ENCODE peak calls at places on chromosome 16, in four cellular contexts. D is fibroblast of mammary gland, X is Peyer's patch, I is cardiac fibroblast. C is an unnamed sample.

GRCh38 chr16:17515421-17516210 is 44.9 kb upstream of the XYLT1 start:
- DNase-seq in D (peak), I (peak), X (no peak), C (peak)

GRCh38 chr16:27924411-27925118 is 138.9 kb downstream of the GSG1L start:
- DNase-seq in I (no peak), X (no peak), D (peak), C (peak)

GRCh38 chr16:71542377-71542776 is 16.2 kb downstream of the CHST4 start:
- DNase-seq in X (peak), I (peak), D (peak), C (peak)

GRCh38 chr16:58329147-58329546 is 34.3 kb upstream of the PRSS54 start:
- DNase-seq in X (no peak), D (peak), I (peak), C (peak)

GRCh38 chr16:8739989-8740704 is 57.3 kb downstream of the TMEM186 start:
- DNase-seq in D (no peak), I (no peak), X (no peak), C (no peak)

GRCh38 chr16:49750341-49751011 is 105.4 kb downstream of the ZNF423 start:
- DNase-seq in D (no peak), I (peak), X (no peak), C (peak)

GRCh38 chr16:1823821-1824220 is 2.8 kb downstream of the HAGH start:
- DNase-seq in X (no peak), D (peak), I (peak), C (peak)

GRCh38 chr16:80466024-80466986 is 74.5 kb upstream of the DYNLRB2 start:
- DNase-seq in I (peak), X (peak), D (peak), C (peak)

GRCh38 chr16:70757183-70757582 is 43.8 kb downstream of the VAC14 start:
- DNase-seq in I (no peak), D (no peak), X (no peak), C (no peak)

GRCh38 chr16:16143038-16143763 is 80.1 kb downstream of the ABCC6 start:
- DNase-seq in I (no peak), D (no peak), X (peak), C (no peak)

GRCh38 chr16:17831330-17831729 is 360.6 kb upstream of the XYLT1 start:
- DNase-seq in D (peak), I (no peak), X (no peak), C (no peak)

GRCh38 chr16:66902648-66903543 is 15.8 kb downstream of the CDH16 start:
- DNase-seq in I (no peak), X (no peak), D (no peak), C (no peak)

GRCh38 chr16:78364501-78364900 is 265.0 kb downstream of the WWOX start:
- DNase-seq in I (no peak), X (no peak), D (no peak), C (no peak)

GRCh38 chr16:81409016-81409556 is 35.5 kb upstream of the CMIP start:
- DNase-seq in D (no peak), X (no peak), I (no peak), C (no peak)

GRCh38 chr16:66695935-66696668 is 441 bp downstream of the CMTM4 start:
- DNase-seq in D (no peak), X (no peak), I (no peak), C (no peak)

GRCh38 chr16:85611455-85612190 is 1.5 kb upstream of the GSE1 start:
- DNase-seq in D (peak), X (peak), I (peak), C (peak)

GRCh38 chr16:23257682-23258081 is 44.4 kb upstream of the SCNN1B start:
- DNase-seq in D (no peak), X (no peak), I (no peak), C (no peak)

GRCh38 chr16:86061318-86061695 is 162.3 kb downstream of the IRF8 start:
- DNase-seq in I (no peak), X (no peak), D (no peak), C (no peak)

GRCh38 chr16:53458623-53459022 is 24.4 kb downstream of the RBL2 start:
- DNase-seq in I (no peak), D (no peak), X (no peak), C (no peak)

GRCh38 chr16:3578121-3578520 is 918 bp upstream of the NLRC3 start:
- DNase-seq in X (peak), I (no peak), D (no peak), C (no peak)

GRCh38 chr16:70782237-70782636 is 18.7 kb downstream of the VAC14 start:
- DNase-seq in X (no peak), D (no peak), I (no peak), C (no peak)

GRCh38 chr16:22194707-22195444 is 11.2 kb upstream of the EEF2K start:
- DNase-seq in I (no peak), D (no peak), X (no peak), C (no peak)

GRCh38 chr16:12119562-12119961 is 143.0 kb downstream of the SNX29 start:
- DNase-seq in I (peak), D (no peak), X (no peak), C (peak)

GRCh38 chr16:77043076-77043475 is 147.9 kb upstream of the MON1B start:
- DNase-seq in D (peak), I (peak), X (no peak), C (peak)

GRCh38 chr16:79628501-79628975 is 28.0 kb upstream of the MAF start:
- DNase-seq in I (no peak), X (no peak), D (peak), C (no peak)

GRCh38 chr16:76241735-76242134 is 35.5 kb upstream of the CNTNAP4 start:
- DNase-seq in X (no peak), I (no peak), D (no peak), C (no peak)

GRCh38 chr16:11615756-11616447 is 29.2 kb upstream of the LITAF start:
- DNase-seq in D (no peak), X (no peak), I (no peak), C (no peak)

GRCh38 chr16:11806721-11807120 is 9.7 kb upstream of the ZC3H7A start:
- DNase-seq in X (no peak), D (peak), I (peak), C (no peak)

GRCh38 chr16:23597003-23597756 is 1.1 kb upstream of the NDUFAB1 start:
- DNase-seq in D (peak), X (peak), I (peak), C (no peak)

GRCh38 chr16:35298460-35299243 is 1839.2 kb downstream of the TP53TG3F start:
- DNase-seq in X (no peak), I (no peak), D (no peak), C (no peak)

GRCh38 chr16:30582611-30583340 is 2.7 kb downstream of the ZNF785 start:
- DNase-seq in I (no peak), D (no peak), X (no peak), C (no peak)

GRCh38 chr16:35140293-35140986 is 1681.0 kb downstream of the TP53TG3F start:
- DNase-seq in X (no peak), I (no peak), D (no peak), C (no peak)

GRCh38 chr16:49048557-49048956 is 233.1 kb downstream of the CBLN1 start:
- DNase-seq in I (peak), D (no peak), X (no peak), C (peak)

GRCh38 chr16:19885456-19886060 is 910 bp upstream of the GPRC5B start:
- DNase-seq in X (no peak), I (peak), D (no peak), C (no peak)

GRCh38 chr16:5551909-5552308 is 454.3 kb upstream of the EEF2KMT start:
- DNase-seq in I (no peak), X (no peak), D (no peak), C (no peak)

GRCh38 chr16:20740007-20740883 is 1.4 kb downstream of the THUMPD1 start:
- DNase-seq in D (peak), X (no peak), I (peak), C (peak)

GRCh38 chr16:27382187-27382855 is 19.7 kb upstream of the IL21R start:
- DNase-seq in X (no peak), I (no peak), D (no peak), C (no peak)

GRCh38 chr16:72856797-72857196 is 191.1 kb downstream of the ZFHX3 start:
- DNase-seq in X (no peak), D (peak), I (no peak), C (no peak)
- TF ChIP-seq CTCF in X (no peak), D (peak), I (peak), C (peak)

GRCh38 chr16:88855736-88856121 is 1.0 kb downstream of the GALNS start:
- DNase-seq in I (no peak), X (no peak), D (no peak), C (no peak)
- H3K4me3 ChIP-seq in I (peak), X (peak), D (peak), C (peak)

GRCh38 chr16:24844101-24845030 is 1.4 kb upstream of the SLC5A11 start:
- DNase-seq in X (no peak), I (no peak), D (no peak), C (peak)

GRCh38 chr16:24847358-24847664 is 1.5 kb downstream of the SLC5A11 start:
- DNase-seq in X (no peak), D (no peak), I (no peak), C (no peak)

GRCh38 chr16:24848065-24848464 is 2.3 kb downstream of the SLC5A11 start:
- DNase-seq in D (peak), I (peak), X (no peak), C (peak)

GRCh38 chr16:24845726-24846547 is at the start of gene SLC5A11:
- DNase-seq in D (no peak), X (no peak), I (no peak), C (no peak)

GRCh38 chr16:24846548-24847357 is 990 bp downstream of the SLC5A11 start:
- DNase-seq in X (no peak), D (no peak), I (no peak), C (no peak)
- TF ChIP-seq CTCF in X (no peak), D (no peak), I (no peak), C (no peak)

GRCh38 chr16:57042157-57043111 is 49.9 kb upstream of the CPNE2 start:
- DNase-seq in D (no peak), X (peak), I (no peak), C (no peak)

GRCh38 chr16:57043248-57043647 is 49.1 kb upstream of the CPNE2 start:
- DNase-seq in I (no peak), D (no peak), X (peak), C (no peak)

GRCh38 chr16:57039148-57039812 is 49.9 kb downstream of the NLRC5 start:
- DNase-seq in I (peak), X (peak), D (peak), C (peak)

GRCh38 chr16:57038151-57038550 is 48.8 kb downstream of the NLRC5 start:
- DNase-seq in D (peak), X (no peak), I (peak), C (no peak)

GRCh38 chr16:57041182-57042156 is 50.9 kb upstream of the CPNE2 start:
- DNase-seq in I (no peak), D (no peak), X (peak), C (no peak)
- H3K4me3 ChIP-seq in I (no peak), D (no peak), X (no peak), C (no peak)

DNA sequence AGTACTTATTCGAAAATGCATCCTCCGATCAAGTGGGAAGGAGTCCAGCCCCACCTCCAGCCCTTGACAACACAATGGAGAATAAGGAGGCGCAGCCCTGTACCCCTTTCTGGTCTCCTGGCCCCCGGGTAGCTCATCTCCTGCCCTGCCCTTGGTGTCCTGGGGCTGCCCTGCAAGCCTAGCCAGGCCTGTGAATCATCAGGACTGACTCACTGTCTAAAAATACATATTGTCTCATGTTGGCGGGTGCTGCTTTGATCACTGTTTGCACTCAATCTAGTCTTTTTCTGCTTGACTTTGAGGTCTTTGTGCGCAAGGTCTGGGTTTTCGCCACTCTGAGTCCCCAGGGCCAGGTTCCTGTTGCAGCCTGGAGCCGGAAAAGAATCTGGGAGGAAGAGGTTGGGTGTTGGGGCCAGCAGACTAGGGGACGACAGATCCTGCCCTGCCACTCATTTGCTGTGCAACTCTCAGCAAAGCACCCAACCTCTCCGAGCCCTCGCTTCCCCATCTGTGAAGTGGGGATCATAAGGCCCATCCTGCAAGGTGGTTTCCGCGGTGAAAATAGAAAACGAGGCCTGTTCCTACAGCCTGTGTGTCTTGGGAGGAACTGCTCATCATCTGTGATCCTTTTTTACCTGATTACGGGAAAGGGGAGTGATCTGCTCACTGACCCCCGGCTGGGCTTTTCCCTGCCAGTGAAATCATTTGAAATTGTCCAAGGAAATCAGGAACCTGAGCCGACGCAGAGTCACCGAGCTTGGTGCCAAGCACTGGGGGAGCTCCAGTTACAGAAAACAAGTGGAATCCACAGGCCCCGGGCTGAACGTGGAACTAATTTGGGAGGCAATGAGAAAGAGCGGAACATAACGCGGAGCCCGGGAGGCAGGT is 230.4 kb downstream of the PARN start:
- DNase-seq in X (no peak), I (peak), D (peak), C (peak)
- TF ChIP-seq CTCF in X (no peak), I (no peak), D (no peak), C (no peak)

C was measured in fibroblast of the aortic adventitia.